ENCODE peak calls at places on chromosomes 1 and 21, in six cellular contexts. One of them, this sample, is unnamed.

GRCh38 chr21:45954271-45954670 is 27.3 kb upstream of the COL6A1 start:
- DNase-seq in ovary: peak; percentile 66
- DNase-seq in RWPE1: no peak
- DNase-seq in HCT116: no peak
- DNase-seq in upper lobe of right lung: no peak
- DNase-seq in thoracic aorta: no peak
- DNase-seq in this sample: no peak

GRCh38 chr1:209674957-209675566 is at the start of gene G0S2:
- DNase-seq in ovary: peak; percentile 91
- DNase-seq in RWPE1: no peak
- DNase-seq in HCT116: no peak
- DNase-seq in upper lobe of right lung: peak; percentile 82
- DNase-seq in thoracic aorta: no peak
- DNase-seq in this sample: peak; percentile 18

GRCh38 chr1:224114787-224115175 is 870 bp downstream of the FBXO28 start:
- DNase-seq in ovary: no peak
- DNase-seq in RWPE1: peak; percentile 7
- DNase-seq in HCT116: no peak
- DNase-seq in upper lobe of right lung: no peak
- DNase-seq in thoracic aorta: no peak
- DNase-seq in this sample: no peak

GRCh38 chr1:21287905-21288514 is 2.3 kb downstream of the ECE1 start:
- DNase-seq in ovary: no peak
- DNase-seq in RWPE1: no peak
- DNase-seq in HCT116: no peak
- DNase-seq in upper lobe of right lung: no peak
- DNase-seq in thoracic aorta: no peak
- DNase-seq in this sample: no peak

GRCh38 chr21:46391773-46392172 is 66.9 kb upstream of the DIP2A start:
- DNase-seq in ovary: peak; percentile 86
- DNase-seq in RWPE1: no peak
- DNase-seq in HCT116: no peak
- DNase-seq in upper lobe of right lung: no peak
- DNase-seq in thoracic aorta: no peak
- DNase-seq in this sample: no peak

GRCh38 chr1:71565267-71565666 is 484.4 kb upstream of the ZRANB2 start:
- DNase-seq in ovary: no peak
- DNase-seq in RWPE1: no peak
- DNase-seq in HCT116: no peak
- DNase-seq in upper lobe of right lung: no peak
- DNase-seq in thoracic aorta: no peak
- DNase-seq in this sample: no peak

GRCh38 chr21:41210405-41211040 is 42.6 kb downstream of the BACE2 start:
- DNase-seq in ovary: no peak
- DNase-seq in RWPE1: no peak
- DNase-seq in HCT116: no peak
- DNase-seq in upper lobe of right lung: no peak
- DNase-seq in thoracic aorta: no peak
- DNase-seq in this sample: no peak

GRCh38 chr21:44549525-44550211 is 1.6 kb downstream of the KRTAP10-2 start:
- DNase-seq in ovary: no peak
- DNase-seq in RWPE1: no peak
- DNase-seq in HCT116: no peak
- DNase-seq in upper lobe of right lung: peak; percentile 41
- DNase-seq in thoracic aorta: no peak
- DNase-seq in this sample: peak; percentile 12

GRCh38 chr1:208142632-208143390 is 101.4 kb downstream of the PLXNA2 start:
- DNase-seq in ovary: no peak
- DNase-seq in RWPE1: no peak
- DNase-seq in HCT116: no peak
- DNase-seq in upper lobe of right lung: no peak
- DNase-seq in thoracic aorta: no peak
- DNase-seq in this sample: no peak

GRCh38 chr1:36729289-36729688 is 246.6 kb upstream of the CSF3R start:
- DNase-seq in ovary: no peak
- DNase-seq in RWPE1: no peak
- DNase-seq in HCT116: no peak
- DNase-seq in upper lobe of right lung: no peak
- DNase-seq in thoracic aorta: no peak
- DNase-seq in this sample: no peak

GRCh38 chr1:160133990-160134770 is 17.2 kb upstream of the ATP1A4 start:
- DNase-seq in ovary: no peak
- DNase-seq in RWPE1: no peak
- DNase-seq in HCT116: no peak
- DNase-seq in upper lobe of right lung: peak; percentile 40
- DNase-seq in thoracic aorta: no peak
- DNase-seq in this sample: no peak

GRCh38 chr1:207097871-207098324 is 6.1 kb upstream of the C4BPA start:
- DNase-seq in ovary: no peak
- DNase-seq in RWPE1: peak; percentile 30
- DNase-seq in HCT116: no peak
- DNase-seq in upper lobe of right lung: no peak
- DNase-seq in thoracic aorta: no peak
- DNase-seq in this sample: no peak

GRCh38 chr1:226378071-226378470 is 29.8 kb downstream of the PARP1 start:
- DNase-seq in ovary: no peak
- DNase-seq in RWPE1: no peak
- DNase-seq in HCT116: no peak
- DNase-seq in upper lobe of right lung: no peak
- DNase-seq in thoracic aorta: no peak
- DNase-seq in this sample: no peak

GRCh38 chr1:87869563-87869962 is 540.9 kb downstream of the LMO4 start:
- DNase-seq in ovary: no peak
- DNase-seq in RWPE1: peak; percentile 57
- DNase-seq in HCT116: no peak
- DNase-seq in upper lobe of right lung: no peak
- DNase-seq in thoracic aorta: no peak
- DNase-seq in this sample: no peak

GRCh38 chr1:115159958-115160357 is 70.7 kb upstream of the TSPAN2 start:
- DNase-seq in ovary: no peak
- DNase-seq in RWPE1: no peak
- DNase-seq in HCT116: no peak
- DNase-seq in upper lobe of right lung: no peak
- DNase-seq in thoracic aorta: no peak
- DNase-seq in this sample: no peak

GRCh38 chr1:219159946-219160645 is 13.6 kb upstream of the LYPLAL1 start:
- DNase-seq in ovary: no peak
- DNase-seq in RWPE1: peak; percentile 61
- DNase-seq in HCT116: no peak
- DNase-seq in upper lobe of right lung: no peak
- DNase-seq in thoracic aorta: no peak
- DNase-seq in this sample: no peak

GRCh38 chr1:243505986-243506689 is 250.3 kb downstream of the SDCCAG8 start:
- DNase-seq in ovary: no peak
- DNase-seq in RWPE1: no peak
- DNase-seq in HCT116: no peak
- DNase-seq in upper lobe of right lung: no peak
- DNase-seq in thoracic aorta: no peak
- DNase-seq in this sample: no peak

GRCh38 chr1:41496080-41497055 is 11.9 kb upstream of the EDN2 start:
- DNase-seq in ovary: peak; percentile 95
- DNase-seq in RWPE1: peak; percentile 75
- DNase-seq in HCT116: peak; percentile 73
- DNase-seq in upper lobe of right lung: peak; percentile 94
- DNase-seq in thoracic aorta: peak; percentile 47
- DNase-seq in this sample: no peak

GRCh38 chr1:64199154-64199553 is 4.3 kb upstream of the UBE2U start:
- DNase-seq in ovary: no peak
- DNase-seq in RWPE1: no peak
- DNase-seq in HCT116: no peak
- DNase-seq in upper lobe of right lung: no peak
- DNase-seq in thoracic aorta: no peak
- DNase-seq in this sample: no peak

GRCh38 chr1:117093091-117093534 is 28.4 kb downstream of the TRIM45 start:
- DNase-seq in ovary: peak; percentile 42
- DNase-seq in RWPE1: peak; percentile 87
- DNase-seq in HCT116: no peak
- DNase-seq in upper lobe of right lung: no peak
- DNase-seq in thoracic aorta: peak; percentile 67
- DNase-seq in this sample: no peak

GRCh38 chr1:24544239-24544638 is 11.6 kb upstream of the NCMAP start:
- DNase-seq in ovary: no peak
- DNase-seq in RWPE1: no peak
- DNase-seq in HCT116: no peak
- DNase-seq in upper lobe of right lung: no peak
- DNase-seq in thoracic aorta: no peak
- DNase-seq in this sample: no peak

GRCh38 chr1:20255666-20256065 is 35.0 kb upstream of the VWA5B1 start:
- DNase-seq in ovary: no peak
- DNase-seq in RWPE1: peak; percentile 56
- DNase-seq in HCT116: no peak
- DNase-seq in upper lobe of right lung: no peak
- DNase-seq in thoracic aorta: no peak
- DNase-seq in this sample: no peak

GRCh38 chr1:11925938-11926292 is 312 bp downstream of the KIAA2013 start:
- DNase-seq in ovary: peak; percentile 57
- DNase-seq in RWPE1: no peak
- DNase-seq in HCT116: no peak
- DNase-seq in upper lobe of right lung: peak; percentile 75
- DNase-seq in thoracic aorta: no peak
- DNase-seq in this sample: no peak

DNA sequence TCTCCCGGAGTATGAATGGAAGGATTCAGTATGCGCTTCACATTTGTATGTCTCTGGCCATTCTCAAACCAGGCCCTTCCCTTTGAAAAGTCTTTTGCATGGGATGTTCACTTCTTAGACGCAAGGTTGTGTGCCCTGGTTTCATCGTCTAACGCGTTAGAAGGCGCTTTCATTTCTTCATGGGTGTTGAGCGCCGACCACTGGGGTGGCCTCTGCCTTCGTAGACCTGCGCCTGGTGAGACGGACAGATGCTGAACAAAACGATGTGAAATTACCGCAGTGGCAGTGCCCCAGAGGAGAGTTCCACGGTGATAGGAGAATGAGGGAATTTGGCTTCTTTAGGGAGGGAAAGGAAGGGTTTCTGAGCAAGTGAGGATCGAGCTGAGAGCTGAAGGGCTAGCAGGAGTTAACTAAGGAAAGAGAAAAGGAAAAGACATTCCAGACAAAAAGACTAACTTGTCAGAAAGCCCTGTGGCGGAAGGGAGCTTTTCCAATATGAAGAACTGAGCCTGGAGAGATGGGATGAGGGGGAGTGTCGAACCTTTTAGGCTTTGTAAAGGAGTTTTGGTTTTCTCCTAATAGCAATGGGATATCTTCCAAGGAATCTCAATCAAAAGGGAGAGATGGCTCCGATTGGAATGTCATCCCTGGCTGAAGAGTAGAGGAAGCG is 904 bp downstream of the GGPS1 start:
- DNase-seq in ovary: peak; percentile 47
- DNase-seq in RWPE1: peak; percentile 20
- DNase-seq in HCT116: no peak
- DNase-seq in upper lobe of right lung: no peak
- DNase-seq in thoracic aorta: no peak
- DNase-seq in this sample: peak; percentile 37
- TF ChIP-seq CTCF in ovary: no peak
- TF ChIP-seq CTCF in RWPE1: peak; percentile 7
- TF ChIP-seq CTCF in HCT116: no peak
- TF ChIP-seq CTCF in upper lobe of right lung: no peak
- TF ChIP-seq CTCF in thoracic aorta: no peak
- TF ChIP-seq CTCF in this sample: no peak

GRCh38 chr1:79472067-79472656 is 465.6 kb upstream of the ADGRL4 start:
- DNase-seq in ovary: no peak
- DNase-seq in RWPE1: no peak
- DNase-seq in HCT116: no peak
- DNase-seq in upper lobe of right lung: no peak
- DNase-seq in thoracic aorta: no peak
- DNase-seq in this sample: no peak

DNA sequence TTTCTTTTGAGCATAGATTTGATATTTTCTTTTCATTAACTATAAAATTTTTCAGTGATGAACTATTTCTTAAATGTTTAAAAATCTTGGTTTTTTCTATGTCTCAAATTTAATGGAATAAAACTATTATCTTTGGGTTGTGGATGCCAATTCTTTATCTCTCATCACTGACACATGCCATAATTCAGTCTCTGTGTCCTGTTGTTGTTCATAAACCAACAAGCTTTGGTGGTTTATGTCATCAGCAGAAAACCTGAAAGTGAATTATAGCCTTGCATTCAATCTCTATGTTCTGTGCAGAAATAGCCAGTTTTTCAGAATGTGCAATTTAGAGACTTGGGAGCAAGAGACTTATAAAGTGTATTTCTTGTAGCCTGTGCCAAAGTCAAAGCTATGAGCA is 462.6 kb upstream of the ADGRL4 start:
- DNase-seq in ovary: no peak
- DNase-seq in RWPE1: no peak
- DNase-seq in HCT116: no peak
- DNase-seq in upper lobe of right lung: no peak
- DNase-seq in thoracic aorta: no peak
- DNase-seq in this sample: no peak
- TF ChIP-seq CTCF in ovary: no peak
- TF ChIP-seq CTCF in RWPE1: no peak
- TF ChIP-seq CTCF in HCT116: no peak
- TF ChIP-seq CTCF in upper lobe of right lung: no peak
- TF ChIP-seq CTCF in thoracic aorta: no peak
- TF ChIP-seq CTCF in this sample: no peak

GRCh38 chr1:183300395-183300794 is 114.3 kb downstream of the LAMC2 start:
- DNase-seq in ovary: no peak
- DNase-seq in RWPE1: no peak
- DNase-seq in HCT116: no peak
- DNase-seq in upper lobe of right lung: no peak
- DNase-seq in thoracic aorta: no peak
- DNase-seq in this sample: no peak
- TF ChIP-seq CTCF in ovary: no peak
- TF ChIP-seq CTCF in RWPE1: no peak
- TF ChIP-seq CTCF in HCT116: no peak
- TF ChIP-seq CTCF in upper lobe of right lung: no peak
- TF ChIP-seq CTCF in thoracic aorta: no peak
- TF ChIP-seq CTCF in this sample: no peak

DNA sequence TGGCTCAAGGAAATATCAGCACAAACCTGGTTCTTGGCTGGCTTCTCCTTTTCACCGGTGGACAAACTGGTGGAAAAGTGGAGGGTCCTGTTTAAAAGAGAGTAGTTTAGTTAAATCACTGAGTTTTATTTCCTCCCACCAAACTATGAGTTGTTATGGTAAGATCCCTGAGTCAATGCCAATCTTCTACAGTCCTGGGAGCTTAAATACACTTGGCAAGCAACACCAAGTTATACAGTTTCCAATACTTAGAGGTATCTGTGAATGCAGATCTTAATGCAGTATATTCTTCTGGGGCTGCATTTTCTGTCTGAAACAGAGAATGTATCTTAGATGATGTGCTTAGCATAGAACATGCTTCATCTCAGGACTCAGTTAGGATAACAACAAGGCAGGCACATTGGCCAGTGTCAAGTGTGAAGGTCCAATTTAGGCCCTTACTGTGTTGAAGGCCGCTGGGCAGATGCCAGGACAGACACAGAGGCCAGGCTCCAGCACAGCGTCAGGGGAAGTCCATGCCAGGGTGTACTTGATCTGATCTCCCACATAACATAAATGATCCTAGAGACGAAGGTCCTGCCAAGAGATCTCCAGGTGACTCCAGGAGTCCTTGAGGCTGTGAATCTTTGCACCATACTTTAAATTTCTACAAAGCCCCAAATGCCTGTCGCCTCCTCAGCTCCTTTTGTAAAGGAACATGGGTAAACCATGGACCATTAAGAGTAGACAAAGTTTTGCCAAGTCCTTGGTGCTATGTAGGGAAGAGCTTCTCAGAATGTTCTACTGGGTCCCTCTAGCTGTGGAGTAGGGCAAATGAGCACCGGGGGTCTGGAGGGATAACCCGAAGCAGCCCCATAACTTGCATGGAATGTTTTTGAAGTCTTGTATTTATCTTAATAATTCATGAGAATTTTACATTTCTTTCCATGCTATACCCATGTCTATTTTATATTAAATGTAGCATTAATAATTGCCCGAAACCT is 76.8 kb downstream of the KCNJ15 start:
- DNase-seq in ovary: no peak
- DNase-seq in RWPE1: no peak
- DNase-seq in HCT116: no peak
- DNase-seq in upper lobe of right lung: no peak
- DNase-seq in thoracic aorta: no peak
- DNase-seq in this sample: no peak
- TF ChIP-seq CTCF in ovary: no peak
- TF ChIP-seq CTCF in RWPE1: no peak
- TF ChIP-seq CTCF in HCT116: no peak
- TF ChIP-seq CTCF in upper lobe of right lung: peak; percentile 29
- TF ChIP-seq CTCF in thoracic aorta: no peak
- TF ChIP-seq CTCF in this sample: no peak